ENCODE peak calls at places on chromosomes 5 and 9, in four cellular contexts. One of them, this sample, is unnamed.

GRCh38 chr5:73640861-73641320 is 14.9 kb downstream of the ARHGEF28 start:
- DNase-seq in IMR-90: peak
- DNase-seq in GM13976: no peak
- DNase-seq in tibial artery: no peak
- DNase-seq in this sample: no peak

GRCh38 chr9:127953768-127954505 is 16.3 kb upstream of the DPM2 start:
- DNase-seq in IMR-90: no peak
- DNase-seq in GM13976: no peak
- DNase-seq in tibial artery: no peak
- DNase-seq in this sample: no peak

GRCh38 chr5:43315262-43315661 is 2.0 kb upstream of the HMGCS1 start:
- DNase-seq in IMR-90: peak
- DNase-seq in GM13976: no peak
- DNase-seq in tibial artery: no peak
- DNase-seq in this sample: no peak

GRCh38 chr9:127500399-127500798 is 49.1 kb downstream of the LRSAM1 start:
- DNase-seq in IMR-90: no peak
- DNase-seq in GM13976: no peak
- DNase-seq in tibial artery: no peak
- DNase-seq in this sample: no peak

GRCh38 chr5:16712600-16712999 is 95.8 kb upstream of the RETREG1 start:
- DNase-seq in IMR-90: peak
- DNase-seq in GM13976: no peak
- DNase-seq in tibial artery: no peak
- DNase-seq in this sample: no peak

GRCh38 chr5:76153996-76154395 is 70.8 kb downstream of the SV2C start:
- DNase-seq in IMR-90: no peak
- DNase-seq in GM13976: no peak
- DNase-seq in tibial artery: no peak
- DNase-seq in this sample: no peak

GRCh38 chr9:14661421-14662059 is 31.7 kb downstream of the ZDHHC21 start:
- DNase-seq in IMR-90: peak
- DNase-seq in GM13976: peak
- DNase-seq in tibial artery: no peak
- DNase-seq in this sample: peak

GRCh38 chr9:108156270-108156998 is 666.9 kb upstream of the KLF4 start:
- DNase-seq in IMR-90: no peak
- DNase-seq in GM13976: no peak
- DNase-seq in tibial artery: no peak
- DNase-seq in this sample: no peak

GRCh38 chr5:75461679-75462078 is 49.8 kb downstream of the CERT1 start:
- DNase-seq in IMR-90: peak
- DNase-seq in GM13976: no peak
- DNase-seq in tibial artery: no peak
- DNase-seq in this sample: no peak

GRCh38 chr5:136212252-136212721 is 19.3 kb upstream of the SMIM32 start:
- DNase-seq in IMR-90: peak
- DNase-seq in GM13976: peak
- DNase-seq in tibial artery: peak
- DNase-seq in this sample: peak

GRCh38 chr5:173757817-173758216 is 130.3 kb upstream of the CPEB4 start:
- DNase-seq in IMR-90: no peak
- DNase-seq in GM13976: no peak
- DNase-seq in tibial artery: no peak
- DNase-seq in this sample: no peak

GRCh38 chr5:175710361-175710760 is 52.5 kb downstream of the HRH2 start:
- DNase-seq in IMR-90: no peak
- DNase-seq in GM13976: no peak
- DNase-seq in tibial artery: no peak
- DNase-seq in this sample: no peak

GRCh38 chr9:21576331-21577189 is 94.4 kb upstream of the IFNE start:
- DNase-seq in IMR-90: peak
- DNase-seq in GM13976: no peak
- DNase-seq in tibial artery: no peak
- DNase-seq in this sample: no peak

GRCh38 chr9:121340676-121341392 is 29.2 kb downstream of the STOM start:
- DNase-seq in IMR-90: peak
- DNase-seq in GM13976: peak
- DNase-seq in tibial artery: no peak
- DNase-seq in this sample: peak

GRCh38 chr9:114677418-114677817 is 4.6 kb downstream of the TEX48 start:
- DNase-seq in IMR-90: peak
- DNase-seq in GM13976: no peak
- DNase-seq in tibial artery: no peak
- DNase-seq in this sample: no peak

GRCh38 chr9:76552751-76553150 is 93.8 kb downstream of the GCNT1 start:
- DNase-seq in IMR-90: no peak
- DNase-seq in GM13976: no peak
- DNase-seq in tibial artery: no peak
- DNase-seq in this sample: no peak

GRCh38 chr5:51468196-51468595 is 84.9 kb downstream of the ISL1 start:
- DNase-seq in IMR-90: no peak
- DNase-seq in GM13976: no peak
- DNase-seq in tibial artery: no peak
- DNase-seq in this sample: no peak

GRCh38 chr5:107476783-107477182 is 194.0 kb downstream of the EFNA5 start:
- DNase-seq in IMR-90: no peak
- DNase-seq in GM13976: peak
- DNase-seq in tibial artery: no peak
- DNase-seq in this sample: peak

GRCh38 chr5:150176745-150177485 is 10.3 kb downstream of the CDX1 start:
- DNase-seq in IMR-90: peak
- DNase-seq in GM13976: no peak
- DNase-seq in tibial artery: no peak
- DNase-seq in this sample: no peak

GRCh38 chr5:144308211-144308610 is 137.5 kb downstream of the KCTD16 start:
- DNase-seq in IMR-90: no peak
- DNase-seq in GM13976: no peak
- DNase-seq in tibial artery: no peak
- DNase-seq in this sample: no peak

GRCh38 chr5:149623473-149623872 is 42.2 kb downstream of the ARHGEF37 start:
- DNase-seq in IMR-90: no peak
- DNase-seq in GM13976: no peak
- DNase-seq in tibial artery: no peak
- DNase-seq in this sample: no peak

GRCh38 chr5:169162407-169162806 is 138.5 kb downstream of the SLIT3 start:
- DNase-seq in IMR-90: no peak
- DNase-seq in GM13976: no peak
- DNase-seq in tibial artery: no peak
- DNase-seq in this sample: no peak

GRCh38 chr5:57778528-57779175 is 296.0 kb upstream of the ACTBL2 start:
- DNase-seq in IMR-90: peak
- DNase-seq in GM13976: no peak
- DNase-seq in tibial artery: no peak
- DNase-seq in this sample: no peak

GRCh38 chr9:92315456-92315855 is 9.7 kb downstream of the NOL8 start:
- DNase-seq in IMR-90: no peak
- DNase-seq in GM13976: no peak
- DNase-seq in tibial artery: no peak
- DNase-seq in this sample: no peak

GRCh38 chr9:126844085-126844484 is 16.4 kb upstream of the ZBTB34 start:
- DNase-seq in IMR-90: peak
- DNase-seq in GM13976: no peak
- DNase-seq in tibial artery: no peak
- DNase-seq in this sample: no peak

GRCh38 chr5:60883229-60883628 is 39.2 kb upstream of the ELOVL7 start:
- DNase-seq in IMR-90: no peak
- DNase-seq in GM13976: peak
- DNase-seq in tibial artery: no peak
- DNase-seq in this sample: peak

GRCh38 chr9:16514131-16514530 is 356.3 kb downstream of the BNC2 start:
- DNase-seq in IMR-90: no peak
- DNase-seq in GM13976: no peak
- DNase-seq in tibial artery: no peak
- DNase-seq in this sample: no peak

GRCh38 chr9:128771745-128772519 is at the start of gene ZER1:
- DNase-seq in IMR-90: peak
- DNase-seq in GM13976: peak
- DNase-seq in tibial artery: peak
- DNase-seq in this sample: peak

GRCh38 chr9:127854169-127854833 is at the start of gene ENG:
- DNase-seq in IMR-90: peak
- DNase-seq in GM13976: no peak
- DNase-seq in tibial artery: peak
- DNase-seq in this sample: no peak

GRCh38 chr5:154985126-154985525 is 28.4 kb upstream of the KIF4B start:
- DNase-seq in IMR-90: no peak
- DNase-seq in GM13976: no peak
- DNase-seq in tibial artery: no peak
- DNase-seq in this sample: no peak

GRCh38 chr5:179816401-179817070 is 4.2 kb upstream of the SQSTM1 start:
- DNase-seq in IMR-90: no peak
- DNase-seq in GM13976: no peak
- DNase-seq in tibial artery: no peak
- DNase-seq in this sample: peak

GRCh38 chr5:77413049-77413448 is 79.1 kb downstream of the WDR41 start:
- DNase-seq in IMR-90: no peak
- DNase-seq in GM13976: no peak
- DNase-seq in tibial artery: no peak
- DNase-seq in this sample: no peak

GRCh38 chr9:16150501-16150900 is 597.7 kb downstream of the CCDC171 start:
- DNase-seq in IMR-90: no peak
- DNase-seq in GM13976: no peak
- DNase-seq in tibial artery: no peak
- DNase-seq in this sample: no peak

GRCh38 chr5:149387081-149387611 is 8.1 kb upstream of the IL17B start:
- DNase-seq in IMR-90: peak
- DNase-seq in GM13976: no peak
- DNase-seq in tibial artery: no peak
- DNase-seq in this sample: no peak

GRCh38 chr9:80028501-80028900 is 456.7 kb downstream of the TLE4 start:
- DNase-seq in IMR-90: no peak
- DNase-seq in GM13976: no peak
- DNase-seq in tibial artery: no peak
- DNase-seq in this sample: no peak

GRCh38 chr5:106974256-106974655 is 696.5 kb downstream of the EFNA5 start:
- DNase-seq in IMR-90: no peak
- DNase-seq in GM13976: no peak
- DNase-seq in tibial artery: no peak
- DNase-seq in this sample: no peak

GRCh38 chr9:739362-739761 is 102.1 kb upstream of the DMRT1 start:
- DNase-seq in IMR-90: peak
- DNase-seq in GM13976: no peak
- DNase-seq in tibial artery: no peak
- DNase-seq in this sample: no peak

GRCh38 chr5:122093415-122093814 is 15.4 kb upstream of the LOX start:
- DNase-seq in IMR-90: peak
- DNase-seq in GM13976: no peak
- DNase-seq in tibial artery: no peak
- DNase-seq in this sample: no peak
- TF ChIP-seq CTCF in IMR-90: no peak
- TF ChIP-seq CTCF in GM13976: no peak
- TF ChIP-seq CTCF in tibial artery: no peak
- TF ChIP-seq CTCF in this sample: no peak

GRCh38 chr5:80668016-80668969 is 13.5 kb upstream of the DHFR start:
- DNase-seq in IMR-90: no peak
- DNase-seq in GM13976: peak
- DNase-seq in tibial artery: no peak
- DNase-seq in this sample: peak

GRCh38 chr5:80667384-80667783 is 12.6 kb upstream of the DHFR start:
- DNase-seq in IMR-90: no peak
- DNase-seq in GM13976: no peak
- DNase-seq in tibial artery: no peak
- DNase-seq in this sample: no peak

DNA sequence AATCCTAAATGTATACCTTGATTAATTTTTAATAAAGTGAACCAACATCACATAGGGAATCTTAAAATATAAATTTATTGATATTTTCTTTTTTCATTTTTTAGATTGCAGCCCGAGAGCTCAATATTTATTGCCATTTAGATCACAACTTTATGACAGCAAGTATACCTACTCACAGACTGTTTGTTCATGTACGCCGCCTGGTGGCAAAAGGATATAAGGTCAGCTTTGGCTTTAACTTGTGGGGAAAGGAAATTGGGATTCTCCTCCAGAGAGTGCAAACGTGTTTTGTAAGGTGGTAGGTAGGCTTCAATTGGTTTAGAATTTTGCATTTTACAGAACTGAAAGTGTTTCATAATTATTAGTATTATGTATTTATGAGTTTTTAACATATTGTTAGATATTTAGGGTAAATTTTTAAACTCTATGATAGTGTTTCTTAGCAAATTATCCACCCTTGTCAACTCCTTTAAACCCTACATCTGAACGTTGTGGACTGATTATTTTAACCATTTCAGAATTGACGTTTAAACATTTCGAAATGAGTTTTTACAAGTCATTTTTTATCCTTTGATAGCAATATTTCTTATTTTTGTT is 17.5 kb upstream of the DHFR start:
- DNase-seq in IMR-90: peak
- DNase-seq in GM13976: peak
- DNase-seq in tibial artery: peak
- DNase-seq in this sample: peak
- TF ChIP-seq CTCF in IMR-90: peak
- TF ChIP-seq CTCF in GM13976: peak
- TF ChIP-seq CTCF in tibial artery: peak
- TF ChIP-seq CTCF in this sample: peak

GRCh38 chr9:136693490-136694162 is 6.4 kb upstream of the AGPAT2 start:
- DNase-seq in IMR-90: peak
- DNase-seq in GM13976: no peak
- DNase-seq in tibial artery: no peak
- DNase-seq in this sample: no peak
- TF ChIP-seq CTCF in IMR-90: no peak
- TF ChIP-seq CTCF in GM13976: no peak
- TF ChIP-seq CTCF in tibial artery: no peak
- TF ChIP-seq CTCF in this sample: no peak

GRCh38 chr9:13447551-13448422 is 168.3 kb upstream of the MPDZ start:
- DNase-seq in IMR-90: no peak
- DNase-seq in GM13976: no peak
- DNase-seq in tibial artery: no peak
- DNase-seq in this sample: no peak

GRCh38 chr9:13446261-13446660 is 166.8 kb upstream of the MPDZ start:
- DNase-seq in IMR-90: no peak
- DNase-seq in GM13976: no peak
- DNase-seq in tibial artery: no peak
- DNase-seq in this sample: no peak

GRCh38 chr9:13446935-13447334 is 167.4 kb upstream of the MPDZ start:
- DNase-seq in IMR-90: no peak
- DNase-seq in GM13976: no peak
- DNase-seq in tibial artery: no peak
- DNase-seq in this sample: no peak

GRCh38 chr9:13448482-13448881 is 169.0 kb upstream of the MPDZ start:
- DNase-seq in IMR-90: no peak
- DNase-seq in GM13976: no peak
- DNase-seq in tibial artery: no peak
- DNase-seq in this sample: no peak

DNA sequence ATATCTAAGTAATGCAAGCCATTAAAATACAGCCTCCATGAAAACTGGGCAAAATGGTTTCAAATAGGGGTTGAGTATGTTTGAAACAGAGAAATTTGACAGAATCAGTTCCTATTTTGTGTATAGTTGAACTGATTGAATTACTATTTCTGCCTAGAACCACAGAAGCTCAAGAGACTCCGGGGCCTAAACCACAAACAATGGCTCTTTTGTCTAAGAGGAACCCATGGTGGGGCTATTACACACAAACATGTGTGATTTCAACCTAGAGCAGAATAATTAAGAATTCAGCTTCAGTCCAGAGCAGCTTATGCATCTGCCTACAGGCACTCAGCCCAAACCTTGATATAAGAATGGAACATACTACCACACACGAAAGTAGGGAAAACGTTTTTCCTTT is 171.2 kb upstream of the MPDZ start:
- DNase-seq in IMR-90: no peak
- DNase-seq in GM13976: no peak
- DNase-seq in tibial artery: no peak
- DNase-seq in this sample: no peak
- TF ChIP-seq CTCF in IMR-90: no peak
- TF ChIP-seq CTCF in GM13976: no peak
- TF ChIP-seq CTCF in tibial artery: no peak
- TF ChIP-seq CTCF in this sample: no peak

This sample was measured in GM10248.